ENCODE peak calls at places on chromosomes 7 and 10, in nine cellular contexts. U is heart left ventricle, H is NB4, T is IMR-90, Y is HCT116, E is A549, P is HepG2, M is adrenal gland, D is spleen. Q is an unnamed sample.

GRCh38 chr7:77697535-77697831 is 1.2 kb downstream of the RSBN1L start:
- DNase-seq in T (no peak), M (peak; percentile 53), P (no peak), H (peak; percentile 88), Y (no peak), E (no peak), D (peak; percentile 83), U (peak; percentile 57), Q (peak; percentile 83)

GRCh38 chr10:81548160-81548559 is 326.8 kb upstream of the NRG3 start:
- DNase-seq in H (no peak), E (no peak), D (no peak), U (no peak), Y (no peak), T (no peak), P (no peak), M (no peak), Q (no peak)

GRCh38 chr7:13903997-13904396 is 85.5 kb downstream of the ETV1 start:
- DNase-seq in H (no peak), Y (no peak), P (no peak), U (no peak), T (peak; percentile 51), D (no peak), M (no peak), E (no peak), Q (no peak)

GRCh38 chr7:46908770-46909169 is 673.1 kb downstream of the TNS3 start:
- DNase-seq in M (no peak), T (peak; percentile 78), E (no peak), D (no peak), Y (no peak), P (no peak), H (no peak), U (no peak), Q (no peak)

GRCh38 chr7:134718211-134718875 is 61.1 kb upstream of the CALD1 start:
- DNase-seq in T (no peak), M (no peak), P (no peak), U (no peak), H (no peak), D (no peak), Y (no peak), E (no peak), Q (no peak)

GRCh38 chr10:85811405-85811804 is 555.2 kb downstream of the GRID1 start:
- DNase-seq in P (no peak), D (no peak), E (no peak), U (no peak), H (no peak), Y (no peak), T (no peak), M (no peak), Q (no peak)

GRCh38 chr7:45196374-45196773 is 38.8 kb downstream of the RAMP3 start:
- DNase-seq in M (no peak), E (no peak), H (no peak), D (peak; percentile 13), U (no peak), P (no peak), T (no peak), Y (no peak), Q (no peak)

GRCh38 chr7:40584667-40585433 is 450.0 kb downstream of the SUGCT start:
- DNase-seq in H (peak; percentile 64), U (no peak), E (no peak), T (peak; percentile 80), Y (no peak), P (no peak), M (no peak), D (no peak), Q (no peak)

GRCh38 chr10:42640610-42641229 is 2.4 kb upstream of the ZNF33B start:
- DNase-seq in M (no peak), T (no peak), U (no peak), Y (peak; percentile 31), H (no peak), P (no peak), E (no peak), D (no peak), Q (no peak)

GRCh38 chr7:129652914-129653313 is 41.4 kb downstream of the NRF1 start:
- DNase-seq in Y (no peak), D (no peak), T (no peak), U (no peak), H (no peak), P (no peak), E (no peak), M (no peak), Q (no peak)

GRCh38 chr7:73718438-73718881 is 1.0 kb downstream of the STX1A start:
- DNase-seq in T (no peak), H (no peak), U (no peak), M (no peak), Y (no peak), E (no peak), P (no peak), D (no peak), Q (no peak)

GRCh38 chr10:92961638-92962037 is 99.0 kb upstream of the CYP26C1 start:
- DNase-seq in U (no peak), P (no peak), T (no peak), D (no peak), Y (no peak), M (no peak), H (no peak), E (no peak), Q (no peak)

GRCh38 chr10:97049670-97050069 is 136.1 kb downstream of the SLIT1 start:
- DNase-seq in Y (no peak), T (no peak), D (peak; percentile 35), H (no peak), P (no peak), E (no peak), M (no peak), U (no peak), Q (no peak)

GRCh38 chr10:94397549-94398370 is 4.6 kb upstream of the TBC1D12 start:
- DNase-seq in E (no peak), H (no peak), U (no peak), D (no peak), M (no peak), Y (no peak), T (peak; percentile 35), P (peak; percentile 30), Q (no peak)

GRCh38 chr7:150356265-150356897 is 12.2 kb upstream of the REPIN1 start:
- DNase-seq in M (no peak), P (peak; percentile 49), Y (peak; percentile 36), U (no peak), D (no peak), T (peak; percentile 33), H (peak; percentile 77), E (peak; percentile 41), Q (peak; percentile 46)

GRCh38 chr10:85667638-85668233 is 698.9 kb downstream of the GRID1 start:
- DNase-seq in P (no peak), Y (no peak), E (no peak), U (no peak), T (no peak), M (no peak), H (no peak), D (no peak), Q (no peak)

GRCh38 chr10:96670786-96671185 is 49.5 kb downstream of the PIK3AP1 start:
- DNase-seq in D (no peak), E (no peak), Y (no peak), T (peak; percentile 33), U (no peak), M (no peak), P (peak; percentile 44), H (no peak), Q (no peak)

GRCh38 chr10:53846809-53847208 is 954.2 kb downstream of the PCDH15 start:
- DNase-seq in Y (no peak), P (no peak), E (no peak), T (no peak), U (no peak), M (no peak), H (no peak), D (no peak), Q (no peak)

GRCh38 chr10:1057106-1057657 is 997 bp downstream of the WDR37 start:
- DNase-seq in T (no peak), P (no peak), E (peak; percentile 31), H (peak; percentile 65), U (no peak), Y (no peak), M (no peak), D (no peak), Q (no peak)

GRCh38 chr7:98996162-98996552 is 117.8 kb downstream of the TRRAP start:
- DNase-seq in P (no peak), M (no peak), Y (no peak), D (no peak), E (no peak), U (no peak), H (no peak), T (no peak), Q (no peak)

GRCh38 chr7:115078386-115078785 is 156.5 kb downstream of the MDFIC start:
- DNase-seq in E (no peak), Y (no peak), H (no peak), P (no peak), U (no peak), D (no peak), M (no peak), T (no peak), Q (no peak)

GRCh38 chr7:151671514-151671913 is 151.8 kb upstream of the RHEB start:
- DNase-seq in D (no peak), P (no peak), M (no peak), H (no peak), T (no peak), E (no peak), U (peak; percentile 75), Y (no peak), Q (no peak)

GRCh38 chr7:125444864-125445263 is 515.2 kb upstream of the POT1 start:
- DNase-seq in U (no peak), H (no peak), D (no peak), Y (no peak), T (no peak), M (no peak), E (no peak), P (no peak), Q (no peak)
- TF ChIP-seq POLR2A in U (no peak), H (no peak), D (no peak), Y (no peak), T (no peak), M (no peak), E (no peak), P (no peak), Q (no peak)

GRCh38 chr10:77031531-77031930 is 606.1 kb downstream of the KCNMA1 start:
- DNase-seq in D (no peak), H (no peak), P (peak; percentile 18), U (no peak), Y (no peak), M (no peak), T (no peak), E (no peak), Q (no peak)
- H3K4me3 ChIP-seq in D (no peak overlapping the region), H (no peak overlapping the region), P (no peak overlapping the region), U (no peak overlapping the region), Y (no peak overlapping the region), M (no peak overlapping the region), T (no peak overlapping the region), E (no peak overlapping the region), Q (no peak overlapping the region)

GRCh38 chr7:100641463-100641859 is at the start of gene TFR2:
- DNase-seq in Y (no peak), T (no peak), U (no peak), E (no peak), D (no peak), P (peak; percentile 41), H (no peak), M (no peak), Q (no peak)
- TF ChIP-seq POLR2A in Y (no peak), T (no peak), U (no peak), E (no peak), D (no peak), P (no peak), H (no peak), M (no peak), Q (no peak)

DNA sequence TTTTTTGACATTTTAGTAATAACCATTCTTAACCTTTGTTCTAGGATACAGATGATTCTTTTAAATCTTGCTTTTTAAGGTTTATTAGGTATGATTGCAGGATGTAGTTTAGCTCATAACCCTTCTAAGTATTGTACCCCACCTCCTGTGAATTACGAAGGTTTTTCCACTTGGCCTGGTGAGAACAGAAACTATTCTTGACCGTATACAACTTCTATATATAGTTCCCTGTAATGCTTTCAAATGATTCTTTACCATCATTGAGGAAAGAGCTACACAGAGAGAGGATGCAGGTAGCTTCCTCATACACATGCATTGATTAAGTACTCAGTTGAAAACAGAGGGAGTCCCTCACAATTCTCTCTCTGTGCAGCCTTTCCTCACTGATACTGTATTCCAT is 86.3 kb downstream of the PALS2 start:
- DNase-seq in Y (no peak), E (no peak), T (no peak), P (no peak), U (no peak), H (no peak), M (no peak), D (no peak), Q (no peak)
- H3K4me3 ChIP-seq in Y (no peak overlapping the region), E (no peak overlapping the region), T (no peak overlapping the region), P (no peak overlapping the region), U (no peak overlapping the region), H (no peak overlapping the region), M (no peak overlapping the region), D (no peak overlapping the region), Q (no peak overlapping the region)